ENCODE peak calls at places on chromosome 15, in eight cellular contexts. One of them, this sample, is unnamed.

GRCh38 chr15:38049876-38050275 is 115.4 kb downstream of the TMCO5A start:
- DNase-seq in T-helper 9 cell: no peak
- DNase-seq in immature natural killer cell: no peak
- DNase-seq in activated effector memory CD4-positive, alpha-beta T cell treated with Interleukin-2 at 50 U/mL for 16 hours: no peak
- DNase-seq in stimulated activated CD4-positive, alpha-beta T cell treated with anti-CD3 and anti-CD28 coated beads, Interleukin-1b, Interleukin-23, amount 100 ng/mL, for 4 hours: no peak
- DNase-seq in H1: no peak
- DNase-seq in NCI-H345: no peak
- DNase-seq in cardiac muscle cell: no peak
- DNase-seq in this sample: no peak

GRCh38 chr15:79562538-79563298 is 130.6 kb downstream of the MINAR1 start:
- DNase-seq in T-helper 9 cell: no peak
- DNase-seq in immature natural killer cell: no peak
- DNase-seq in activated effector memory CD4-positive, alpha-beta T cell treated with Interleukin-2 at 50 U/mL for 16 hours: no peak
- DNase-seq in stimulated activated CD4-positive, alpha-beta T cell treated with anti-CD3 and anti-CD28 coated beads, Interleukin-1b, Interleukin-23, amount 100 ng/mL, for 4 hours: no peak
- DNase-seq in H1: no peak
- DNase-seq in NCI-H345: no peak
- DNase-seq in cardiac muscle cell: no peak
- DNase-seq in this sample: no peak

GRCh38 chr15:87213646-87214045 is 1042.9 kb downstream of the NTRK3 start:
- DNase-seq in T-helper 9 cell: no peak
- DNase-seq in immature natural killer cell: no peak
- DNase-seq in activated effector memory CD4-positive, alpha-beta T cell treated with Interleukin-2 at 50 U/mL for 16 hours: no peak
- DNase-seq in stimulated activated CD4-positive, alpha-beta T cell treated with anti-CD3 and anti-CD28 coated beads, Interleukin-1b, Interleukin-23, amount 100 ng/mL, for 4 hours: no peak
- DNase-seq in H1: no peak
- DNase-seq in NCI-H345: no peak
- DNase-seq in cardiac muscle cell: no peak
- DNase-seq in this sample: no peak

GRCh38 chr15:26983822-26984221 is 12.8 kb downstream of the GABRG3 start:
- DNase-seq in T-helper 9 cell: no peak
- DNase-seq in immature natural killer cell: no peak
- DNase-seq in activated effector memory CD4-positive, alpha-beta T cell treated with Interleukin-2 at 50 U/mL for 16 hours: no peak
- DNase-seq in stimulated activated CD4-positive, alpha-beta T cell treated with anti-CD3 and anti-CD28 coated beads, Interleukin-1b, Interleukin-23, amount 100 ng/mL, for 4 hours: no peak
- DNase-seq in H1: no peak
- DNase-seq in NCI-H345: no peak
- DNase-seq in cardiac muscle cell: no peak
- DNase-seq in this sample: no peak

GRCh38 chr15:95733931-95734330 is 596.6 kb upstream of the NR2F2 start:
- DNase-seq in T-helper 9 cell: no peak
- DNase-seq in immature natural killer cell: no peak
- DNase-seq in activated effector memory CD4-positive, alpha-beta T cell treated with Interleukin-2 at 50 U/mL for 16 hours: no peak
- DNase-seq in stimulated activated CD4-positive, alpha-beta T cell treated with anti-CD3 and anti-CD28 coated beads, Interleukin-1b, Interleukin-23, amount 100 ng/mL, for 4 hours: no peak
- DNase-seq in H1: no peak
- DNase-seq in NCI-H345: no peak
- DNase-seq in cardiac muscle cell: no peak
- DNase-seq in this sample: no peak

GRCh38 chr15:77599899-77600298 is 32.8 kb downstream of the LINGO1 start:
- DNase-seq in T-helper 9 cell: no peak
- DNase-seq in immature natural killer cell: no peak
- DNase-seq in activated effector memory CD4-positive, alpha-beta T cell treated with Interleukin-2 at 50 U/mL for 16 hours: no peak
- DNase-seq in stimulated activated CD4-positive, alpha-beta T cell treated with anti-CD3 and anti-CD28 coated beads, Interleukin-1b, Interleukin-23, amount 100 ng/mL, for 4 hours: no peak
- DNase-seq in H1: no peak
- DNase-seq in NCI-H345: no peak
- DNase-seq in cardiac muscle cell: peak; percentile 87
- DNase-seq in this sample: peak; percentile 68

GRCh38 chr15:76860201-76860600 is 44.9 kb downstream of the SCAPER start:
- DNase-seq in T-helper 9 cell: no peak
- DNase-seq in immature natural killer cell: no peak
- DNase-seq in activated effector memory CD4-positive, alpha-beta T cell treated with Interleukin-2 at 50 U/mL for 16 hours: no peak
- DNase-seq in stimulated activated CD4-positive, alpha-beta T cell treated with anti-CD3 and anti-CD28 coated beads, Interleukin-1b, Interleukin-23, amount 100 ng/mL, for 4 hours: no peak
- DNase-seq in H1: no peak
- DNase-seq in NCI-H345: no peak
- DNase-seq in cardiac muscle cell: no peak
- DNase-seq in this sample: no peak

GRCh38 chr15:77024273-77025065 is 29.5 kb downstream of the PSTPIP1 start:
- DNase-seq in T-helper 9 cell: peak; percentile 66
- DNase-seq in immature natural killer cell: peak; percentile 68
- DNase-seq in activated effector memory CD4-positive, alpha-beta T cell treated with Interleukin-2 at 50 U/mL for 16 hours: peak; percentile 46
- DNase-seq in stimulated activated CD4-positive, alpha-beta T cell treated with anti-CD3 and anti-CD28 coated beads, Interleukin-1b, Interleukin-23, amount 100 ng/mL, for 4 hours: peak; percentile 68
- DNase-seq in H1: no peak
- DNase-seq in NCI-H345: peak; percentile 35
- DNase-seq in cardiac muscle cell: peak; percentile 77
- DNase-seq in this sample: peak; percentile 76

GRCh38 chr15:32851619-32852416 is 134.0 kb downstream of the GREM1 start:
- DNase-seq in T-helper 9 cell: no peak
- DNase-seq in immature natural killer cell: no peak
- DNase-seq in activated effector memory CD4-positive, alpha-beta T cell treated with Interleukin-2 at 50 U/mL for 16 hours: no peak
- DNase-seq in stimulated activated CD4-positive, alpha-beta T cell treated with anti-CD3 and anti-CD28 coated beads, Interleukin-1b, Interleukin-23, amount 100 ng/mL, for 4 hours: no peak
- DNase-seq in H1: no peak
- DNase-seq in NCI-H345: no peak
- DNase-seq in cardiac muscle cell: no peak
- DNase-seq in this sample: no peak

GRCh38 chr15:85099195-85099803 is 117.6 kb downstream of the PDE8A start:
- DNase-seq in T-helper 9 cell: no peak
- DNase-seq in immature natural killer cell: no peak
- DNase-seq in activated effector memory CD4-positive, alpha-beta T cell treated with Interleukin-2 at 50 U/mL for 16 hours: no peak
- DNase-seq in stimulated activated CD4-positive, alpha-beta T cell treated with anti-CD3 and anti-CD28 coated beads, Interleukin-1b, Interleukin-23, amount 100 ng/mL, for 4 hours: no peak
- DNase-seq in H1: no peak
- DNase-seq in NCI-H345: no peak
- DNase-seq in cardiac muscle cell: no peak
- DNase-seq in this sample: no peak

GRCh38 chr15:90654233-90655124 is 62.7 kb upstream of the BLM start:
- DNase-seq in T-helper 9 cell: no peak
- DNase-seq in immature natural killer cell: no peak
- DNase-seq in activated effector memory CD4-positive, alpha-beta T cell treated with Interleukin-2 at 50 U/mL for 16 hours: no peak
- DNase-seq in stimulated activated CD4-positive, alpha-beta T cell treated with anti-CD3 and anti-CD28 coated beads, Interleukin-1b, Interleukin-23, amount 100 ng/mL, for 4 hours: no peak
- DNase-seq in H1: no peak
- DNase-seq in NCI-H345: no peak
- DNase-seq in cardiac muscle cell: no peak
- DNase-seq in this sample: no peak

GRCh38 chr15:40289140-40289775 is 6.4 kb upstream of the ANKRD63 start:
- DNase-seq in T-helper 9 cell: no peak
- DNase-seq in immature natural killer cell: no peak
- DNase-seq in activated effector memory CD4-positive, alpha-beta T cell treated with Interleukin-2 at 50 U/mL for 16 hours: no peak
- DNase-seq in stimulated activated CD4-positive, alpha-beta T cell treated with anti-CD3 and anti-CD28 coated beads, Interleukin-1b, Interleukin-23, amount 100 ng/mL, for 4 hours: no peak
- DNase-seq in H1: no peak
- DNase-seq in NCI-H345: peak; percentile 19
- DNase-seq in cardiac muscle cell: no peak
- DNase-seq in this sample: peak; percentile 62

GRCh38 chr15:25509697-25510096 is 70.9 kb upstream of the UBE3A start:
- DNase-seq in T-helper 9 cell: no peak
- DNase-seq in immature natural killer cell: no peak
- DNase-seq in activated effector memory CD4-positive, alpha-beta T cell treated with Interleukin-2 at 50 U/mL for 16 hours: no peak
- DNase-seq in stimulated activated CD4-positive, alpha-beta T cell treated with anti-CD3 and anti-CD28 coated beads, Interleukin-1b, Interleukin-23, amount 100 ng/mL, for 4 hours: no peak
- DNase-seq in H1: no peak
- DNase-seq in NCI-H345: no peak
- DNase-seq in cardiac muscle cell: no peak
- DNase-seq in this sample: no peak

GRCh38 chr15:34331809-34332208 is 5.8 kb downstream of the SLC12A6 start:
- DNase-seq in T-helper 9 cell: no peak
- DNase-seq in immature natural killer cell: peak; percentile 72
- DNase-seq in activated effector memory CD4-positive, alpha-beta T cell treated with Interleukin-2 at 50 U/mL for 16 hours: no peak
- DNase-seq in stimulated activated CD4-positive, alpha-beta T cell treated with anti-CD3 and anti-CD28 coated beads, Interleukin-1b, Interleukin-23, amount 100 ng/mL, for 4 hours: no peak
- DNase-seq in H1: no peak
- DNase-seq in NCI-H345: no peak
- DNase-seq in cardiac muscle cell: peak; percentile 56
- DNase-seq in this sample: no peak

GRCh38 chr15:96345560-96346389 is 15.3 kb downstream of the NR2F2 start:
- DNase-seq in T-helper 9 cell: no peak
- DNase-seq in immature natural killer cell: no peak
- DNase-seq in activated effector memory CD4-positive, alpha-beta T cell treated with Interleukin-2 at 50 U/mL for 16 hours: no peak
- DNase-seq in stimulated activated CD4-positive, alpha-beta T cell treated with anti-CD3 and anti-CD28 coated beads, Interleukin-1b, Interleukin-23, amount 100 ng/mL, for 4 hours: no peak
- DNase-seq in H1: no peak
- DNase-seq in NCI-H345: no peak
- DNase-seq in cardiac muscle cell: peak; percentile 83
- DNase-seq in this sample: no peak

GRCh38 chr15:62560943-62561571 is 396.0 kb upstream of the C2CD4B start:
- DNase-seq in T-helper 9 cell: no peak
- DNase-seq in immature natural killer cell: no peak
- DNase-seq in activated effector memory CD4-positive, alpha-beta T cell treated with Interleukin-2 at 50 U/mL for 16 hours: no peak
- DNase-seq in stimulated activated CD4-positive, alpha-beta T cell treated with anti-CD3 and anti-CD28 coated beads, Interleukin-1b, Interleukin-23, amount 100 ng/mL, for 4 hours: no peak
- DNase-seq in H1: no peak
- DNase-seq in NCI-H345: no peak
- DNase-seq in cardiac muscle cell: no peak
- DNase-seq in this sample: no peak

GRCh38 chr15:72117448-72117697 is 577 bp downstream of the MYO9A start:
- DNase-seq in T-helper 9 cell: peak; percentile 53
- DNase-seq in immature natural killer cell: peak; percentile 62
- DNase-seq in activated effector memory CD4-positive, alpha-beta T cell treated with Interleukin-2 at 50 U/mL for 16 hours: peak; percentile 41
- DNase-seq in stimulated activated CD4-positive, alpha-beta T cell treated with anti-CD3 and anti-CD28 coated beads, Interleukin-1b, Interleukin-23, amount 100 ng/mL, for 4 hours: peak; percentile 61
- DNase-seq in H1: peak; percentile 25
- DNase-seq in NCI-H345: peak; percentile 33
- DNase-seq in cardiac muscle cell: peak; percentile 85
- DNase-seq in this sample: peak; percentile 53

GRCh38 chr15:77897896-77898406 is 179.6 kb downstream of the TBC1D2B start:
- DNase-seq in T-helper 9 cell: no peak
- DNase-seq in immature natural killer cell: no peak
- DNase-seq in activated effector memory CD4-positive, alpha-beta T cell treated with Interleukin-2 at 50 U/mL for 16 hours: no peak
- DNase-seq in stimulated activated CD4-positive, alpha-beta T cell treated with anti-CD3 and anti-CD28 coated beads, Interleukin-1b, Interleukin-23, amount 100 ng/mL, for 4 hours: no peak
- DNase-seq in H1: no peak
- DNase-seq in NCI-H345: no peak
- DNase-seq in cardiac muscle cell: no peak
- DNase-seq in this sample: no peak

GRCh38 chr15:67776600-67776999 is 48.7 kb upstream of the SKOR1 start:
- DNase-seq in T-helper 9 cell: no peak
- DNase-seq in immature natural killer cell: no peak
- DNase-seq in activated effector memory CD4-positive, alpha-beta T cell treated with Interleukin-2 at 50 U/mL for 16 hours: no peak
- DNase-seq in stimulated activated CD4-positive, alpha-beta T cell treated with anti-CD3 and anti-CD28 coated beads, Interleukin-1b, Interleukin-23, amount 100 ng/mL, for 4 hours: no peak
- DNase-seq in H1: no peak
- DNase-seq in NCI-H345: no peak
- DNase-seq in cardiac muscle cell: no peak
- DNase-seq in this sample: no peak

GRCh38 chr15:62138124-62138523 is 27.0 kb downstream of the C2CD4B start:
- DNase-seq in T-helper 9 cell: no peak
- DNase-seq in immature natural killer cell: no peak
- DNase-seq in activated effector memory CD4-positive, alpha-beta T cell treated with Interleukin-2 at 50 U/mL for 16 hours: no peak
- DNase-seq in stimulated activated CD4-positive, alpha-beta T cell treated with anti-CD3 and anti-CD28 coated beads, Interleukin-1b, Interleukin-23, amount 100 ng/mL, for 4 hours: no peak
- DNase-seq in H1: no peak
- DNase-seq in NCI-H345: no peak
- DNase-seq in cardiac muscle cell: no peak
- DNase-seq in this sample: no peak

GRCh38 chr15:80367661-80368060 is 36.5 kb upstream of the ARNT2 start:
- DNase-seq in T-helper 9 cell: no peak
- DNase-seq in immature natural killer cell: no peak
- DNase-seq in activated effector memory CD4-positive, alpha-beta T cell treated with Interleukin-2 at 50 U/mL for 16 hours: no peak
- DNase-seq in stimulated activated CD4-positive, alpha-beta T cell treated with anti-CD3 and anti-CD28 coated beads, Interleukin-1b, Interleukin-23, amount 100 ng/mL, for 4 hours: no peak
- DNase-seq in H1: no peak
- DNase-seq in NCI-H345: no peak
- DNase-seq in cardiac muscle cell: no peak
- DNase-seq in this sample: no peak

GRCh38 chr15:67839358-67839928 is 402 bp downstream of the RNU6-1 start:
- DNase-seq in T-helper 9 cell: no peak
- DNase-seq in immature natural killer cell: no peak
- DNase-seq in activated effector memory CD4-positive, alpha-beta T cell treated with Interleukin-2 at 50 U/mL for 16 hours: no peak
- DNase-seq in stimulated activated CD4-positive, alpha-beta T cell treated with anti-CD3 and anti-CD28 coated beads, Interleukin-1b, Interleukin-23, amount 100 ng/mL, for 4 hours: no peak
- DNase-seq in H1: no peak
- DNase-seq in NCI-H345: peak; percentile 42
- DNase-seq in cardiac muscle cell: no peak
- DNase-seq in this sample: peak; percentile 88

GRCh38 chr15:88740356-88740755 is 62.9 kb upstream of the ACAN start:
- DNase-seq in T-helper 9 cell: no peak
- DNase-seq in immature natural killer cell: no peak
- DNase-seq in activated effector memory CD4-positive, alpha-beta T cell treated with Interleukin-2 at 50 U/mL for 16 hours: no peak
- DNase-seq in stimulated activated CD4-positive, alpha-beta T cell treated with anti-CD3 and anti-CD28 coated beads, Interleukin-1b, Interleukin-23, amount 100 ng/mL, for 4 hours: no peak
- DNase-seq in H1: no peak
- DNase-seq in NCI-H345: no peak
- DNase-seq in cardiac muscle cell: no peak
- DNase-seq in this sample: no peak

GRCh38 chr15:74793135-74794028 is 11.5 kb downstream of the CSK start:
- DNase-seq in T-helper 9 cell: peak; percentile 77
- DNase-seq in immature natural killer cell: peak; percentile 73
- DNase-seq in activated effector memory CD4-positive, alpha-beta T cell treated with Interleukin-2 at 50 U/mL for 16 hours: peak; percentile 67
- DNase-seq in stimulated activated CD4-positive, alpha-beta T cell treated with anti-CD3 and anti-CD28 coated beads, Interleukin-1b, Interleukin-23, amount 100 ng/mL, for 4 hours: peak; percentile 61
- DNase-seq in H1: no peak
- DNase-seq in NCI-H345: no peak
- DNase-seq in cardiac muscle cell: no peak
- DNase-seq in this sample: no peak

GRCh38 chr15:38005949-38006800 is 71.7 kb downstream of the TMCO5A start:
- DNase-seq in T-helper 9 cell: no peak
- DNase-seq in immature natural killer cell: no peak
- DNase-seq in activated effector memory CD4-positive, alpha-beta T cell treated with Interleukin-2 at 50 U/mL for 16 hours: no peak
- DNase-seq in stimulated activated CD4-positive, alpha-beta T cell treated with anti-CD3 and anti-CD28 coated beads, Interleukin-1b, Interleukin-23, amount 100 ng/mL, for 4 hours: no peak
- DNase-seq in H1: no peak
- DNase-seq in NCI-H345: no peak
- DNase-seq in cardiac muscle cell: no peak
- DNase-seq in this sample: no peak

GRCh38 chr15:40787991-40788390 is 18.2 kb downstream of the C15orf62 start:
- DNase-seq in T-helper 9 cell: no peak
- DNase-seq in immature natural killer cell: no peak
- DNase-seq in activated effector memory CD4-positive, alpha-beta T cell treated with Interleukin-2 at 50 U/mL for 16 hours: no peak
- DNase-seq in stimulated activated CD4-positive, alpha-beta T cell treated with anti-CD3 and anti-CD28 coated beads, Interleukin-1b, Interleukin-23, amount 100 ng/mL, for 4 hours: no peak
- DNase-seq in H1: no peak
- DNase-seq in NCI-H345: peak; percentile 76
- DNase-seq in cardiac muscle cell: no peak
- DNase-seq in this sample: no peak

GRCh38 chr15:78234515-78235040 is at the start of gene ACSBG1:
- DNase-seq in T-helper 9 cell: no peak
- DNase-seq in immature natural killer cell: no peak
- DNase-seq in activated effector memory CD4-positive, alpha-beta T cell treated with Interleukin-2 at 50 U/mL for 16 hours: no peak
- DNase-seq in stimulated activated CD4-positive, alpha-beta T cell treated with anti-CD3 and anti-CD28 coated beads, Interleukin-1b, Interleukin-23, amount 100 ng/mL, for 4 hours: no peak
- DNase-seq in H1: no peak
- DNase-seq in NCI-H345: no peak
- DNase-seq in cardiac muscle cell: no peak
- DNase-seq in this sample: no peak

GRCh38 chr15:27412413-27412812 is 441.4 kb downstream of the GABRG3 start:
- DNase-seq in T-helper 9 cell: no peak
- DNase-seq in immature natural killer cell: no peak
- DNase-seq in activated effector memory CD4-positive, alpha-beta T cell treated with Interleukin-2 at 50 U/mL for 16 hours: no peak
- DNase-seq in stimulated activated CD4-positive, alpha-beta T cell treated with anti-CD3 and anti-CD28 coated beads, Interleukin-1b, Interleukin-23, amount 100 ng/mL, for 4 hours: no peak
- DNase-seq in H1: no peak
- DNase-seq in NCI-H345: peak; percentile 62
- DNase-seq in cardiac muscle cell: no peak
- DNase-seq in this sample: no peak

GRCh38 chr15:88625943-88626741 is 5.0 kb downstream of the AEN start:
- DNase-seq in T-helper 9 cell: no peak
- DNase-seq in immature natural killer cell: no peak
- DNase-seq in activated effector memory CD4-positive, alpha-beta T cell treated with Interleukin-2 at 50 U/mL for 16 hours: no peak
- DNase-seq in stimulated activated CD4-positive, alpha-beta T cell treated with anti-CD3 and anti-CD28 coated beads, Interleukin-1b, Interleukin-23, amount 100 ng/mL, for 4 hours: no peak
- DNase-seq in H1: no peak
- DNase-seq in NCI-H345: no peak
- DNase-seq in cardiac muscle cell: no peak
- DNase-seq in this sample: no peak

GRCh38 chr15:45715528-45715927 is 80.7 kb downstream of the SQOR start:
- DNase-seq in T-helper 9 cell: no peak
- DNase-seq in immature natural killer cell: no peak
- DNase-seq in activated effector memory CD4-positive, alpha-beta T cell treated with Interleukin-2 at 50 U/mL for 16 hours: no peak
- DNase-seq in stimulated activated CD4-positive, alpha-beta T cell treated with anti-CD3 and anti-CD28 coated beads, Interleukin-1b, Interleukin-23, amount 100 ng/mL, for 4 hours: no peak
- DNase-seq in H1: no peak
- DNase-seq in NCI-H345: no peak
- DNase-seq in cardiac muscle cell: no peak
- DNase-seq in this sample: peak; percentile 50

GRCh38 chr15:74828835-74829234 is 2.4 kb downstream of the CPLX3 start:
- DNase-seq in T-helper 9 cell: no peak
- DNase-seq in immature natural killer cell: no peak
- DNase-seq in activated effector memory CD4-positive, alpha-beta T cell treated with Interleukin-2 at 50 U/mL for 16 hours: no peak
- DNase-seq in stimulated activated CD4-positive, alpha-beta T cell treated with anti-CD3 and anti-CD28 coated beads, Interleukin-1b, Interleukin-23, amount 100 ng/mL, for 4 hours: no peak
- DNase-seq in H1: no peak
- DNase-seq in NCI-H345: peak; percentile 10
- DNase-seq in cardiac muscle cell: no peak
- DNase-seq in this sample: peak; percentile 46

This sample was measured in NCI-H2171 treated with DMSO at 0.1 percent for 48 hours.